ENCODE peak calls at places on chromosomes 6 and 20, in five cellular contexts. I is progenitor cell of endocrine pancreas, S is pancreas, K is AG09319, H is endothelial cell. B is an unnamed sample.

GRCh38 chr20:57291003-57291402 is 24.6 kb upstream of the BMP7 start:
- DNase-seq in K (no peak), H (no peak), S (no peak), I (no peak), B (no peak)

GRCh38 chr20:56358070-56358469 is 704 bp upstream of the FAM210B start:
- DNase-seq in S (no peak), K (no peak), H (no peak), I (no peak), B (no peak)

GRCh38 chr20:5168582-5169396 is 42.0 kb downstream of the CDS2 start:
- DNase-seq in S (no peak), K (no peak), I (no peak), H (peak; percentile 43), B (no peak)

GRCh38 chr6:31580807-31581437 is 1.3 kb downstream of the LTB start:
- DNase-seq in K (peak; percentile 51), S (peak; percentile 87), I (peak; percentile 89), H (peak; percentile 89), B (no peak)

GRCh38 chr20:25299801-25300200 is 51.9 kb downstream of the PYGB start:
- DNase-seq in S (no peak), I (no peak), K (no peak), H (no peak), B (no peak)

GRCh38 chr6:163355471-163355991 is 59.0 kb upstream of the QKI start:
- DNase-seq in S (no peak), K (no peak), H (no peak), I (no peak), B (peak; percentile 21)

GRCh38 chr6:99349620-99350141 is at the start of gene FAXC:
- DNase-seq in I (peak; percentile 66), K (no peak), H (peak; percentile 38), S (peak; percentile 63), B (no peak)

GRCh38 chr6:77340331-77340730 is 123.0 kb downstream of the HTR1B start:
- DNase-seq in H (no peak), K (no peak), S (no peak), I (no peak), B (no peak)

GRCh38 chr6:99016355-99016754 is 68.6 kb upstream of the FBXL4 start:
- DNase-seq in H (no peak), I (no peak), K (peak; percentile 3), S (no peak), B (no peak)

GRCh38 chr20:51481311-51481997 is 61.1 kb downstream of the NFATC2 start:
- DNase-seq in I (no peak), K (no peak), S (no peak), H (peak; percentile 26), B (no peak)

GRCh38 chr6:169074551-169074950 is 179.1 kb downstream of the THBS2 start:
- DNase-seq in H (no peak), S (no peak), I (no peak), K (no peak), B (no peak)

GRCh38 chr6:1575213-1576041 is 34.3 kb upstream of the FOXC1 start:
- DNase-seq in K (no peak), S (no peak), I (no peak), H (no peak), B (no peak)

GRCh38 chr6:44227138-44227770 is 3.9 kb downstream of the SLC29A1 start:
- DNase-seq in H (no peak), K (no peak), S (no peak), I (no peak), B (no peak)

GRCh38 chr6:46053034-46053933 is 37.6 kb upstream of the CLIC5 start:
- DNase-seq in H (no peak), S (no peak), I (no peak), K (no peak), B (no peak)

GRCh38 chr20:58792426-58792825 is 58.3 kb downstream of the GNAS-AS1 start:
- DNase-seq in I (no peak), H (no peak), K (no peak), S (no peak), B (no peak)

GRCh38 chr20:63591147-63591533 is 17.1 kb upstream of the HELZ2 start:
- DNase-seq in S (no peak), I (no peak), H (no peak), K (no peak), B (no peak)

GRCh38 chr6:150492507-150492906 is 107.2 kb upstream of the PLEKHG1 start:
- DNase-seq in K (no peak), H (no peak), S (no peak), I (no peak), B (no peak)

GRCh38 chr20:24048014-24048611 is 59.5 kb upstream of the GGTLC1 start:
- DNase-seq in K (no peak), S (no peak), I (no peak), H (no peak), B (no peak)

GRCh38 chr6:14001329-14002012 is 76.7 kb downstream of the RNF182 start:
- DNase-seq in S (no peak), K (peak; percentile 70), I (no peak), H (no peak), B (peak; percentile 50)

GRCh38 chr6:72622094-72622540 is 253 bp downstream of the KCNQ5 start:
- DNase-seq in S (peak; percentile 27), I (peak; percentile 55), K (no peak), H (peak; percentile 52), B (no peak)

GRCh38 chr6:15389759-15390723 is 144.2 kb downstream of the JARID2 start:
- DNase-seq in H (peak; percentile 65), S (no peak), K (no peak), I (peak; percentile 45), B (no peak)

GRCh38 chr6:33961686-33962085 is 157.9 kb upstream of the MLN start:
- DNase-seq in K (no peak), S (no peak), H (no peak), I (no peak), B (no peak)

GRCh38 chr20:48828734-48829460 is 1.1 kb upstream of the PREX1 start:
- DNase-seq in H (no peak), S (no peak), I (no peak), K (no peak), B (no peak)

GRCh38 chr20:6142348-6142993 is 19.6 kb upstream of the FERMT1 start:
- DNase-seq in H (peak; percentile 55), K (peak; percentile 22), I (peak; percentile 31), S (peak; percentile 56), B (peak; percentile 24)

GRCh38 chr20:10798811-10799210 is 125.0 kb upstream of the JAG1 start:
- DNase-seq in I (no peak), K (no peak), H (no peak), S (peak; percentile 43), B (peak; percentile 73)

GRCh38 chr6:7086488-7086887 is 21.3 kb upstream of the RREB1 start:
- DNase-seq in I (no peak), S (no peak), K (no peak), H (no peak), B (no peak)

GRCh38 chr20:58246346-58246745 is 17.9 kb upstream of the ANKRD60 start:
- DNase-seq in I (no peak), H (peak; percentile 35), K (no peak), S (no peak), B (no peak)

GRCh38 chr6:151209071-151209831 is 30.5 kb upstream of the AKAP12 start:
- DNase-seq in I (no peak), H (no peak), S (no peak), K (no peak), B (no peak)

GRCh38 chr6:81613606-81614005 is 138.9 kb downstream of the TENT5A start:
- DNase-seq in I (no peak), K (no peak), S (no peak), H (no peak), B (no peak)

GRCh38 chr20:4869290-4870193 is 131.8 kb downstream of the SLC23A2 start:
- DNase-seq in S (no peak), H (no peak), K (no peak), I (no peak), B (no peak)

GRCh38 chr6:23654745-23655144 is 471.3 kb upstream of the NRSN1 start:
- DNase-seq in I (no peak), K (no peak), H (no peak), S (no peak), B (no peak)

GRCh38 chr6:15953152-15953880 is 175.6 kb upstream of the MYLIP start:
- DNase-seq in H (no peak), S (no peak), K (peak; percentile 10), I (no peak), B (no peak)

GRCh38 chr6:15881150-15881549 is 218.3 kb upstream of the DTNBP1 start:
- DNase-seq in H (no peak), I (no peak), K (no peak), S (no peak), B (no peak)

GRCh38 chr20:53786445-53787267 is 193.0 kb upstream of the ZNF217 start:
- DNase-seq in K (no peak), S (no peak), I (no peak), H (no peak), B (no peak)

GRCh38 chr20:14142964-14143627 is 147.8 kb downstream of the MACROD2 start:
- DNase-seq in I (no peak), K (peak; percentile 16), S (no peak), H (no peak), B (peak; percentile 39)

DNA sequence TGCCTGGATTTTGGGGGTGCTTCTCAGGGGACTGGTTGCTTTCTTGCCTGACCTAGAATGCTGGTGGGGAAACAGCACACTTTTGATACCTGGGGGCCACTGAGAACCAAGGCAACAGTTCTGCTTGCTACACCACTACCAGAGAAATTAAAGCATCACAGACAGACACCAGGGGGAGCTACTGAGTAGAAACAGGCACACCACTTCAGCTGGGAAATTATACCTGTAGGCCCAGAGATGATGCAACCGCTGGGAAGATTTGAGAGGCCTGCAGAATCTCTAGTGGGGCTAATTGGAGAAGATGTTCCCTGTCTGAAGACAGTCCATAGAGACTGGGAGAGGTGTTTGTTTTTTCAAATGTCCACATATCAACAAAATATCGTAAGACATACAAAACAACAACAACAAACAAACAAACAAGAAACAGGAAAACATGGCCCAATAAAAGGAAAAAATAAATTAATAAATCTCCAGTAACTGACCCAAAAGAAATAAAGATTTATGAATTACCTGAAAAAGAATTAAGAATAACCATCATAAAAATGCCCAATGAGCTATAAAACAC is 129.4 kb upstream of the RIN2 start:
- DNase-seq in I (peak; percentile 59), S (peak; percentile 76), K (peak; percentile 24), H (peak; percentile 83), B (peak; percentile 5)
- TF ChIP-seq CTCF in I (peak; percentile 66), S (peak; percentile 33), K (peak; percentile 73), H (peak; percentile 71), B (peak; percentile 72)

DNA sequence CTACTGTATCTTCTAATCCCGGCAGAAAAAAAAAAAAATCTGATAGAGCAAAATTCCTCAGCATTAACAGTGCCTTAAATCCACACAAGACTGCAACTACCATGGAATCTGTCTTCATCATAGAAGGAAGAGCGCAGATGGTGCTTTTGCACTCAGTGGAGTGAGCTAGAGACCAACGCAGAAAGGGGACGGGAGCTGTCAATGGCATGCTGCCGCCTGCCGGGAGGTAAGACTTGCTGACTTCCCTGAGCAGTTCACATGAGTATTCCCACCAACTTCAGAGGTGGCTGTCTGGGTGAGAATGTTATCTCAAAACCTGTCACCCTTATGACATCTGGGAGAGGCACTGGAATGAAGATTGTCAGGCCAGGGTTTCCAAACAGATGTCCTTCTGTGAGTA is 35.6 kb downstream of the DZANK1 start:
- DNase-seq in H (no peak), K (no peak), S (no peak), I (no peak), B (no peak)
- TF ChIP-seq CTCF in H (no peak), K (no peak), S (no peak), I (peak; percentile 21), B (no peak)

GRCh38 chr6:166032366-166033171 is 135.1 kb downstream of the TBXT start:
- DNase-seq in S (no peak), I (no peak), K (peak; percentile 63), H (no peak), B (no peak)
- TF ChIP-seq CTCF in S (no peak), I (no peak), K (peak; percentile 14), H (peak; percentile 60), B (peak; percentile 13)

GRCh38 chr6:108250240-108250866 is 10.5 kb downstream of the SNX3 start:
- DNase-seq in K (no peak), H (no peak), I (no peak), S (no peak), B (no peak)
- TF ChIP-seq CTCF in K (no peak), H (peak; percentile 61), I (peak; percentile 16), S (no peak), B (peak; percentile 25)

B was measured in retinal pigment epithelial cell.